ENCODE peak calls at places on chromosomes 5 and 9, in seven cellular contexts. One of them, this sample, is unnamed.

GRCh38 chr5:82720213-82720612 is 357.0 kb downstream of the TMEM167A start:
- DNase-seq in A549: no peak
- DNase-seq in CD8-positive, alpha-beta memory T cell: no peak
- DNase-seq in mesendoderm: peak; percentile 76
- DNase-seq in breast epithelium: no peak
- DNase-seq in effector memory CD4-positive, alpha-beta T cell: no peak
- DNase-seq in heart left ventricle: no peak
- DNase-seq in this sample: no peak

GRCh38 chr9:120257483-120257882 is 322.5 kb downstream of the CDK5RAP2 start:
- DNase-seq in breast epithelium: no peak
- DNase-seq in heart left ventricle: no peak
- DNase-seq in A549: no peak
- DNase-seq in CD8-positive, alpha-beta memory T cell: no peak
- DNase-seq in mesendoderm: no peak
- DNase-seq in effector memory CD4-positive, alpha-beta T cell: no peak
- DNase-seq in this sample: no peak

GRCh38 chr9:21677834-21678233 is 124.6 kb upstream of the MTAP start:
- DNase-seq in effector memory CD4-positive, alpha-beta T cell: no peak
- DNase-seq in CD8-positive, alpha-beta memory T cell: no peak
- DNase-seq in breast epithelium: no peak
- DNase-seq in mesendoderm: no peak
- DNase-seq in heart left ventricle: no peak
- DNase-seq in A549: peak; percentile 43
- DNase-seq in this sample: no peak

GRCh38 chr5:52466749-52467148 is 321.0 kb upstream of the ITGA1 start:
- DNase-seq in effector memory CD4-positive, alpha-beta T cell: no peak
- DNase-seq in mesendoderm: no peak
- DNase-seq in A549: no peak
- DNase-seq in heart left ventricle: no peak
- DNase-seq in breast epithelium: no peak
- DNase-seq in CD8-positive, alpha-beta memory T cell: no peak
- DNase-seq in this sample: no peak

GRCh38 chr9:133067813-133068212 is 6.0 kb downstream of the CEL start:
- DNase-seq in A549: no peak
- DNase-seq in breast epithelium: no peak
- DNase-seq in mesendoderm: no peak
- DNase-seq in CD8-positive, alpha-beta memory T cell: no peak
- DNase-seq in heart left ventricle: no peak
- DNase-seq in effector memory CD4-positive, alpha-beta T cell: no peak
- DNase-seq in this sample: no peak

GRCh38 chr9:134694714-134695113 is 53.1 kb downstream of the COL5A1 start:
- DNase-seq in breast epithelium: no peak
- DNase-seq in A549: no peak
- DNase-seq in effector memory CD4-positive, alpha-beta T cell: no peak
- DNase-seq in mesendoderm: no peak
- DNase-seq in CD8-positive, alpha-beta memory T cell: no peak
- DNase-seq in heart left ventricle: peak; percentile 38
- DNase-seq in this sample: peak; percentile 11

GRCh38 chr5:100779669-100780375 is 123.3 kb downstream of the ST8SIA4 start:
- DNase-seq in mesendoderm: no peak
- DNase-seq in heart left ventricle: no peak
- DNase-seq in CD8-positive, alpha-beta memory T cell: no peak
- DNase-seq in A549: no peak
- DNase-seq in breast epithelium: no peak
- DNase-seq in effector memory CD4-positive, alpha-beta T cell: no peak
- DNase-seq in this sample: no peak

GRCh38 chr5:81696418-81697397 is 54.2 kb downstream of the SSBP2 start:
- DNase-seq in mesendoderm: no peak
- DNase-seq in effector memory CD4-positive, alpha-beta T cell: no peak
- DNase-seq in A549: no peak
- DNase-seq in CD8-positive, alpha-beta memory T cell: no peak
- DNase-seq in breast epithelium: no peak
- DNase-seq in heart left ventricle: no peak
- DNase-seq in this sample: no peak

GRCh38 chr9:6893350-6894131 is 135.8 kb downstream of the KDM4C start:
- DNase-seq in heart left ventricle: no peak
- DNase-seq in CD8-positive, alpha-beta memory T cell: no peak
- DNase-seq in mesendoderm: no peak
- DNase-seq in A549: no peak
- DNase-seq in effector memory CD4-positive, alpha-beta T cell: no peak
- DNase-seq in breast epithelium: no peak
- DNase-seq in this sample: no peak

GRCh38 chr5:124235576-124235975 is 510.9 kb downstream of the ZNF608 start:
- DNase-seq in CD8-positive, alpha-beta memory T cell: no peak
- DNase-seq in breast epithelium: no peak
- DNase-seq in A549: no peak
- DNase-seq in heart left ventricle: no peak
- DNase-seq in effector memory CD4-positive, alpha-beta T cell: no peak
- DNase-seq in mesendoderm: no peak
- DNase-seq in this sample: no peak

GRCh38 chr9:35355954-35356353 is 134.0 kb upstream of the RUSC2 start:
- DNase-seq in breast epithelium: no peak
- DNase-seq in CD8-positive, alpha-beta memory T cell: no peak
- DNase-seq in heart left ventricle: no peak
- DNase-seq in effector memory CD4-positive, alpha-beta T cell: no peak
- DNase-seq in A549: no peak
- DNase-seq in mesendoderm: no peak
- DNase-seq in this sample: no peak

GRCh38 chr9:125996671-125997509 is 249.7 kb downstream of the PBX3 start:
- DNase-seq in breast epithelium: no peak
- DNase-seq in heart left ventricle: no peak
- DNase-seq in effector memory CD4-positive, alpha-beta T cell: no peak
- DNase-seq in mesendoderm: no peak
- DNase-seq in CD8-positive, alpha-beta memory T cell: no peak
- DNase-seq in A549: no peak
- DNase-seq in this sample: peak; percentile 30

GRCh38 chr5:158553195-158553945 is 546.3 kb downstream of the EBF1 start:
- DNase-seq in mesendoderm: no peak
- DNase-seq in A549: no peak
- DNase-seq in effector memory CD4-positive, alpha-beta T cell: no peak
- DNase-seq in CD8-positive, alpha-beta memory T cell: no peak
- DNase-seq in heart left ventricle: no peak
- DNase-seq in breast epithelium: no peak
- DNase-seq in this sample: no peak

GRCh38 chr5:145587308-145588071 is 247.7 kb downstream of the PRELID2 start:
- DNase-seq in effector memory CD4-positive, alpha-beta T cell: no peak
- DNase-seq in breast epithelium: no peak
- DNase-seq in mesendoderm: peak; percentile 57
- DNase-seq in CD8-positive, alpha-beta memory T cell: no peak
- DNase-seq in heart left ventricle: no peak
- DNase-seq in A549: peak; percentile 45
- DNase-seq in this sample: no peak

GRCh38 chr9:84983749-84984148 is 314.2 kb downstream of the NTRK2 start:
- DNase-seq in A549: no peak
- DNase-seq in CD8-positive, alpha-beta memory T cell: no peak
- DNase-seq in heart left ventricle: no peak
- DNase-seq in effector memory CD4-positive, alpha-beta T cell: no peak
- DNase-seq in breast epithelium: no peak
- DNase-seq in mesendoderm: no peak
- DNase-seq in this sample: no peak

GRCh38 chr5:93452255-93452654 is 128.8 kb downstream of the NR2F1-AS1 start:
- DNase-seq in breast epithelium: no peak
- DNase-seq in A549: no peak
- DNase-seq in heart left ventricle: no peak
- DNase-seq in mesendoderm: peak; percentile 77
- DNase-seq in CD8-positive, alpha-beta memory T cell: no peak
- DNase-seq in effector memory CD4-positive, alpha-beta T cell: no peak
- DNase-seq in this sample: no peak

GRCh38 chr9:93267681-93268505 is 84.0 kb downstream of the WNK2 start:
- DNase-seq in breast epithelium: peak; percentile 47
- DNase-seq in mesendoderm: no peak
- DNase-seq in CD8-positive, alpha-beta memory T cell: no peak
- DNase-seq in effector memory CD4-positive, alpha-beta T cell: no peak
- DNase-seq in A549: no peak
- DNase-seq in heart left ventricle: no peak
- DNase-seq in this sample: peak; percentile 22

GRCh38 chr5:39137391-39138181 is 63.4 kb upstream of the RICTOR start:
- DNase-seq in effector memory CD4-positive, alpha-beta T cell: no peak
- DNase-seq in A549: peak; percentile 23
- DNase-seq in CD8-positive, alpha-beta memory T cell: no peak
- DNase-seq in heart left ventricle: no peak
- DNase-seq in mesendoderm: peak; percentile 52
- DNase-seq in breast epithelium: no peak
- DNase-seq in this sample: no peak

GRCh38 chr5:132003170-132003744 is 8.2 kb downstream of the ACSL6 start:
- DNase-seq in mesendoderm: peak; percentile 90
- DNase-seq in effector memory CD4-positive, alpha-beta T cell: no peak
- DNase-seq in heart left ventricle: no peak
- DNase-seq in A549: no peak
- DNase-seq in CD8-positive, alpha-beta memory T cell: no peak
- DNase-seq in breast epithelium: no peak
- DNase-seq in this sample: peak; percentile 29

DNA sequence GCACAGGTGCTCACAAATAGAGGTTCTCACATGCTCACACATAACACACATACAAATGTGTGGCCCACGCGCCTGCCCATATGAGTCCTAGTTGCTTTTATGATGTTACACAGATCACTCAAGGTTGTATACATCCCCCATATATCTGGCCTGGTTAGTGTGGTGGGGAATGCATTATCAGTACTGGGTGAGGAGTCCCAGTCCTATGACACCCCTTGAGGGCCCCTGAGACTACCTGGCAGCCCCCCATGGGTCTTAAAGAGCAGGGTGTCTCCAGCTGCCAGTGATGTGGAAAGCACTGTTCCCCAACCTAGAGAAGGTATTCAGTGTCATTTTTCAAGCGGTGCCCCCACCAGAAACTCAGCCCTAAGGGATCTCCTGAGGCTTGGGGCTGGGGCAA is 2.8 kb upstream of the HAND1 start:
- DNase-seq in A549: no peak
- DNase-seq in effector memory CD4-positive, alpha-beta T cell: no peak
- DNase-seq in heart left ventricle: no peak
- DNase-seq in CD8-positive, alpha-beta memory T cell: no peak
- DNase-seq in breast epithelium: no peak
- DNase-seq in mesendoderm: no peak
- DNase-seq in this sample: no peak
- H3K4me1 ChIP-seq in A549: peaks cover 11% of the 10 kb centered on the region
- H3K4me1 ChIP-seq in effector memory CD4-positive, alpha-beta T cell: peaks cover 42% of the 10 kb centered on the region
- H3K4me1 ChIP-seq in heart left ventricle: peaks cover 39% of the 10 kb centered on the region
- H3K4me1 ChIP-seq in CD8-positive, alpha-beta memory T cell: peaks cover 20% of the 10 kb centered on the region
- H3K4me1 ChIP-seq in breast epithelium: no peaks in the 10 kb centered on the region
- H3K4me1 ChIP-seq in mesendoderm: peaks cover 14% of the 10 kb centered on the region
- H3K4me1 ChIP-seq in this sample: peaks cover 3% of the 10 kb centered on the region

DNA sequence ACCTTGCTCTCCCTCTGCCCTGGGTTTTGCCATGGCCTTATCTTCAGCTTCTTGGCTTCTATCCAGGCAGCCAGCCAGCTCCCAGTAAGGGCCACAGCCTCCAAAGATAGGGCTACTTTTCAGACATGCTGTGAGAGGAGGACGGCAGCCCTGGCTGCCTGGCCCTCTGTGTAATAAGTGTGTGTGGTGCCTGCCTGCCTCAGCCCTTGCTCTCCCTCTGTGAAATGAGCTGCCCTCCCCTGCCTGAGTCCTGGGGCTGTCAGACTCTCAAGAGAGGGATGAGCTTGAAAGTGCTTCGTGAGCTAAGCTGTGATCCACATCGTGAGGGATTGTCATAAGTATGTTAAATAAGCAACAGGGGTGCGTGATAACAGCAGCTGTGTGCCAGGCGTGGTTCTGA is 8.1 kb downstream of the NDST1 start:
- DNase-seq in A549: no peak
- DNase-seq in mesendoderm: peak; percentile 86
- DNase-seq in breast epithelium: no peak
- DNase-seq in CD8-positive, alpha-beta memory T cell: no peak
- DNase-seq in effector memory CD4-positive, alpha-beta T cell: no peak
- DNase-seq in heart left ventricle: no peak
- DNase-seq in this sample: peak; percentile 81
- H3K4me1 ChIP-seq in A549: peaks cover 95% of the 10 kb centered on the region
- H3K4me1 ChIP-seq in mesendoderm: peaks cover 21% of the 10 kb centered on the region
- H3K4me1 ChIP-seq in breast epithelium: peaks cover 23% of the 10 kb centered on the region
- H3K4me1 ChIP-seq in CD8-positive, alpha-beta memory T cell: no peaks in the 10 kb centered on the region
- H3K4me1 ChIP-seq in effector memory CD4-positive, alpha-beta T cell: no peaks in the 10 kb centered on the region
- H3K4me1 ChIP-seq in heart left ventricle: peaks cover 91% of the 10 kb centered on the region
- H3K4me1 ChIP-seq in this sample: peaks cover 63% of the 10 kb centered on the region

GRCh38 chr5:135240283-135240633 is 158.8 kb downstream of the MACROH2A1 start:
- DNase-seq in effector memory CD4-positive, alpha-beta T cell: no peak
- DNase-seq in breast epithelium: no peak
- DNase-seq in A549: no peak
- DNase-seq in heart left ventricle: no peak
- DNase-seq in CD8-positive, alpha-beta memory T cell: no peak
- DNase-seq in mesendoderm: no peak
- DNase-seq in this sample: no peak
- H3K4me1 ChIP-seq in effector memory CD4-positive, alpha-beta T cell: no peaks in the 10 kb centered on the region
- H3K4me1 ChIP-seq in breast epithelium: peaks cover 2% of the 10 kb centered on the region
- H3K4me1 ChIP-seq in A549: peaks cover 26% of the 10 kb centered on the region
- H3K4me1 ChIP-seq in heart left ventricle: peaks cover 36% of the 10 kb centered on the region
- H3K4me1 ChIP-seq in CD8-positive, alpha-beta memory T cell: no peaks in the 10 kb centered on the region
- H3K4me1 ChIP-seq in mesendoderm: no peaks in the 10 kb centered on the region
- H3K4me1 ChIP-seq in this sample: no peaks in the 10 kb centered on the region

GRCh38 chr5:151017897-151018296 is 2.5 kb upstream of the GPX3 start:
- DNase-seq in breast epithelium: no peak
- DNase-seq in heart left ventricle: no peak
- DNase-seq in mesendoderm: no peak
- DNase-seq in CD8-positive, alpha-beta memory T cell: no peak
- DNase-seq in A549: no peak
- DNase-seq in effector memory CD4-positive, alpha-beta T cell: no peak
- DNase-seq in this sample: no peak
- H3K4me1 ChIP-seq in breast epithelium: no peaks in the 10 kb centered on the region
- H3K4me1 ChIP-seq in heart left ventricle: peaks cover 30% of the 10 kb centered on the region
- H3K4me1 ChIP-seq in mesendoderm: peaks cover 1% of the 10 kb centered on the region
- H3K4me1 ChIP-seq in CD8-positive, alpha-beta memory T cell: peaks cover 10% of the 10 kb centered on the region
- H3K4me1 ChIP-seq in A549: no peaks in the 10 kb centered on the region
- H3K4me1 ChIP-seq in effector memory CD4-positive, alpha-beta T cell: peaks cover 17% of the 10 kb centered on the region
- H3K4me1 ChIP-seq in this sample: no peaks in the 10 kb centered on the region

DNA sequence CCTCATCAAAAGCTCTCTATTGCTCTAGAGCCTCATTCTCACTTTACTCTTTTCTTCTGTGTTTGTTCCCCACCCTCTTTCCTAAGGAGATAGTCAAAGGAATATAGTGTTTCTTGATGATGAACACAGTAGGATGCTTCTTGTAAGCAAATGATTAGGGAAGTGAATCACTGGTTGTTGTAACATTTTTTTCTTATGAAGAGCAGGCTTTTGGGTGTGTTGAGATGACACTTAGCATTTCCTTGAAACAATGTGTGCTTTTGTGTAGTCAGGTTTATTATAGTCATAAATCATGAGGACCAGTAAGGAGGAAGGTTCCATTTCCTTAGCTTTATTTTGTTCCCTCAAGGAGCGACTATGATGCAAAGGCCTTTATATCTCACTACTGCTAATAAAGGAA is 1991.3 kb upstream of the C9orf72 start:
- DNase-seq in effector memory CD4-positive, alpha-beta T cell: no peak
- DNase-seq in A549: no peak
- DNase-seq in CD8-positive, alpha-beta memory T cell: no peak
- DNase-seq in mesendoderm: no peak
- DNase-seq in breast epithelium: no peak
- DNase-seq in heart left ventricle: no peak
- DNase-seq in this sample: no peak
- H3K4me1 ChIP-seq in effector memory CD4-positive, alpha-beta T cell: no peaks in the 10 kb centered on the region
- H3K4me1 ChIP-seq in A549: no peaks in the 10 kb centered on the region
- H3K4me1 ChIP-seq in CD8-positive, alpha-beta memory T cell: no peaks in the 10 kb centered on the region
- H3K4me1 ChIP-seq in mesendoderm: no peaks in the 10 kb centered on the region
- H3K4me1 ChIP-seq in breast epithelium: no peaks in the 10 kb centered on the region
- H3K4me1 ChIP-seq in heart left ventricle: no peaks in the 10 kb centered on the region
- H3K4me1 ChIP-seq in this sample: no peaks in the 10 kb centered on the region

DNA sequence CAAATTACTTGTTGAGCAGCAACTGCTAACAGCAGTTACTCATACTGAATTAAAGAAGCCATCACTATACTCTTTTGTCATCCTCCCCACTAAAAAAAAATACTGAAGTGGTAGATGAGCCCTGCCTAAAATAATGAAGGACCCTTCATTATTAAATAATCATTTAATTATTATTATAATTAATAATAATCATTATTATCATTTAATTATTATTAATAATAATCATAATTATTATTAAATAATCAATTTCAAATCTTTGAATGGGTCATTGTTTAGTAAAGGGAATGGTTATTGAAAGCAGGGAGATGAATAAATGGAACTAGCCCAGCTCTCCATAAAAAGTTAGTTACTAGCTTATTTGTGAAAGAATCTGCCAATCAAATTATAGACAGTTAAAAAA is 396.4 kb downstream of the NFIB start:
- DNase-seq in mesendoderm: no peak
- DNase-seq in breast epithelium: no peak
- DNase-seq in CD8-positive, alpha-beta memory T cell: no peak
- DNase-seq in heart left ventricle: no peak
- DNase-seq in effector memory CD4-positive, alpha-beta T cell: no peak
- DNase-seq in A549: no peak
- DNase-seq in this sample: no peak
- H3K4me1 ChIP-seq in mesendoderm: no peaks in the 10 kb centered on the region
- H3K4me1 ChIP-seq in breast epithelium: no peaks in the 10 kb centered on the region
- H3K4me1 ChIP-seq in CD8-positive, alpha-beta memory T cell: no peaks in the 10 kb centered on the region
- H3K4me1 ChIP-seq in heart left ventricle: peaks cover 15% of the 10 kb centered on the region
- H3K4me1 ChIP-seq in effector memory CD4-positive, alpha-beta T cell: no peaks in the 10 kb centered on the region
- H3K4me1 ChIP-seq in A549: no peaks in the 10 kb centered on the region
- H3K4me1 ChIP-seq in this sample: no peaks in the 10 kb centered on the region